ENCODE peak calls at places on chromosome 2, in eight cellular contexts. F, N, K, E, I, R, X and Q are unnamed samples.

GRCh38 chr2:96329416-96329815 is 4.3 kb downstream of the ITPRIPL1 start:
- DNase-seq in R (no peak), X (no peak), F (no peak), K (no peak), I (no peak), E (peak), N (no peak), Q (no peak)

GRCh38 chr2:188042412-188042811 is 249.3 kb upstream of the GULP1 start:
- DNase-seq in I (no peak), E (no peak), X (peak), N (no peak), F (no peak), K (no peak), R (no peak), Q (no peak)

GRCh38 chr2:10079192-10079930 is 850 bp downstream of the CYS1 start:
- DNase-seq in E (no peak), X (peak), N (no peak), K (peak), I (peak), R (peak), F (no peak), Q (peak)

GRCh38 chr2:201600906-201601305 is 42.4 kb downstream of the TMEM237 start:
- DNase-seq in R (no peak), I (no peak), X (no peak), E (no peak), F (no peak), N (no peak), K (no peak), Q (no peak)

GRCh38 chr2:207282916-207283315 is 117.2 kb upstream of the KLF7 start:
- DNase-seq in K (no peak), F (no peak), X (no peak), N (no peak), E (no peak), I (no peak), R (no peak), Q (no peak)

GRCh38 chr2:119659601-119660342 is 19.2 kb upstream of the TMEM177 start:
- DNase-seq in K (no peak), I (peak), F (peak), N (peak), X (peak), R (peak), E (peak), Q (peak)

GRCh38 chr2:190904644-190905043 is 24.0 kb downstream of the GLS start:
- DNase-seq in X (no peak), I (no peak), E (no peak), R (no peak), N (no peak), K (no peak), F (no peak), Q (no peak)

GRCh38 chr2:10331702-10332401 is 29.1 kb downstream of the HPCAL1 start:
- DNase-seq in I (no peak), R (peak), E (peak), N (no peak), K (no peak), X (no peak), F (no peak), Q (no peak)

GRCh38 chr2:217958889-217959235 is 43.9 kb downstream of the TNS1 start:
- DNase-seq in F (no peak), N (no peak), K (no peak), I (no peak), X (no peak), R (no peak), E (no peak), Q (no peak)